ENCODE peak calls at places on chromosomes 16 and 17, in eight cellular contexts. B is ovary, O is heart right ventricle, V is thoracic aorta, D is dorsolateral prefrontal cortex, C is A549, A is tibial nerve, P is RWPE1. T is an unnamed sample.

GRCh38 chr16:84281077-84281476 is 13.6 kb upstream of the WFDC1 start:
- DNase-seq in O (no peak), V (no peak), A (no peak), P (peak), C (peak), D (no peak), B (no peak), T (no peak)

GRCh38 chr17:80795737-80796136 is 195.9 kb upstream of the CHMP6 start:
- DNase-seq in P (no peak), C (no peak), O (peak), D (peak), A (no peak), B (peak), V (no peak), T (no peak)

GRCh38 chr16:17389392-17389791 is 81.4 kb downstream of the XYLT1 start:
- DNase-seq in D (no peak), B (no peak), O (no peak), A (no peak), C (no peak), V (no peak), P (no peak), T (peak)

GRCh38 chr16:24537474-24538337 is 1.7 kb upstream of the RBBP6 start:
- DNase-seq in P (no peak), A (no peak), V (no peak), C (peak), O (no peak), B (no peak), D (no peak), T (no peak)

GRCh38 chr17:45782889-45783592 is 1.1 kb upstream of the CRHR1 start:
- DNase-seq in B (no peak), V (no peak), D (no peak), O (no peak), P (no peak), C (peak), A (no peak), T (no peak)

GRCh38 chr17:40541873-40542561 is 23.3 kb downstream of the CCR7 start:
- DNase-seq in O (peak), V (no peak), A (peak), D (no peak), B (no peak), C (no peak), P (no peak), T (no peak)

GRCh38 chr17:60729854-60730253 is 52.2 kb downstream of the BCAS3 start:
- DNase-seq in O (no peak), V (no peak), P (no peak), A (no peak), C (peak), B (no peak), D (no peak), T (no peak)

GRCh38 chr16:78045865-78046581 is 23.7 kb downstream of the CLEC3A start:
- DNase-seq in P (peak), D (peak), B (peak), A (peak), V (no peak), O (peak), C (peak), T (no peak)

GRCh38 chr17:9576521-9577401 is at the start of gene CFAP52:
- DNase-seq in B (peak), A (peak), P (peak), V (peak), D (peak), C (peak), O (peak), T (peak)

DNA sequence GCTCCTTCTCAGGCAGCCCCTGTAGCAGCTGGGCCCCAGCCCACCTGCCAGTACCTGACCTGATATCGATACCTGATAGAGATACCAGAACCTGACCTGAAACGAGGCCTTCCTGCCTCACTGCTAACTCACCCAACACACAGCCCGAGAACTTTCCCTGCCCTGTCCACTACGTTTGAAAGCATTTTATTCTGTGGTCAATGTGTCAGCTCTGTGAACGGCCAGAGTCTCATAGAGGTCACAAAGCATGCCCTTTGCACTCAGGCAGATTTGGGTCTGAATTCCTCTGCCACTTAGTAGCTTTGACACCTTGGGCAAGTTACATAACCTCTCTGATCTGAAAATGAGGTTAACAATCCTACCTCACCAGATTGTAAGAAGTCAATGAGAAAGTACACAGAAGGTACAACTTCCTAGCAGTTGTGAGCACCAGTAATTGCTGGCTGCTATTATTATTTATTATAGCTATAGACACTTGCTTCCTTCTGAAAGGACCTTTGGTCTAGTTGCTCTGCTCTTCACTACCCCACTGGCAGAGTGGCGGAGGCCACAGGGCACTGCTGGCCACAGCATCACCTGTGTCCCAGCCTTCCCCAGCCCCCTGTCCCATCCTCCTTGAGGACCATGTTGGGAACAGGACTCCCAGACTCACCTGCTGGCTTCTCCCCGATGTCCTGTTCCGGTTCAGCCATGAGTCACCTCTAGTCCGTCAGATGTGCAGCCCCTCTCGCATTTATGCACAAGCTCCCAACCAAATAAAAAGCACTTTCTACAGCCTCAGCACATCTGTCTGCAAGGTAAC is 895 bp downstream of the ANKRD40CL start:
- DNase-seq in C (no peak), O (no peak), A (no peak), V (no peak), D (no peak), B (no peak), P (no peak), T (no peak)
- H3K27ac ChIP-seq in C (no peak), O (no peak), A (peak), V (no peak), D (no peak), B (no peak), P (no peak), T (no peak)

DNA sequence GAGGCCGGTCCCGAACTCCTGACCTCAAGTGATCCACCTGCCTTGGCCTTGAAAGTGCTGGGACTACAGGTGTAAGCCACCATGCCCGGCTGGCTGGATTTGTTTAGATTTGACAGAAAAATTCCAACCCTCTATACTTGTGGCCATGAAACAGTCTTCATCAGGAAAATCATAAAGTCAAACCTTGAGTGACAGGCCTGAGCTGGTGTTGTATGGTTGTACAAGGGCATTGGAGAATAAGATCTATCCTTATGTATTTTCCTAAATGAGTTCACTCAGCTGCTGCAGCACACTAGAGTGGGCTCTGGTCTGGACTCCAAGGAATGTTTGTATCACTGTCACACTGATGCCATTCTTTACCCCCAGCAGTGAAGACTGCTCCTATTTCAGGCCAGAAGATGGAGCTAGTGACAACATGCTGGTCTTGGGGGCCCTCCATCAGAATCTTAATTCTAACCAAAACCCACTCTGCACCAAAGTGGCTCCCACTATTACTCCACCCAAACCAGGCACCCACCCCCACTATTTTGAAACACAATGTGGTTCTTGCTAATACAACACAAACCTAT is 27.4 kb downstream of the SNX11 start:
- DNase-seq in D (no peak), P (no peak), B (no peak), C (no peak), O (no peak), A (no peak), V (no peak), T (no peak)
- TF ChIP-seq CTCF in D (no peak), P (no peak), B (no peak), C (no peak), O (no peak), A (no peak), V (no peak), T (peak)

DNA sequence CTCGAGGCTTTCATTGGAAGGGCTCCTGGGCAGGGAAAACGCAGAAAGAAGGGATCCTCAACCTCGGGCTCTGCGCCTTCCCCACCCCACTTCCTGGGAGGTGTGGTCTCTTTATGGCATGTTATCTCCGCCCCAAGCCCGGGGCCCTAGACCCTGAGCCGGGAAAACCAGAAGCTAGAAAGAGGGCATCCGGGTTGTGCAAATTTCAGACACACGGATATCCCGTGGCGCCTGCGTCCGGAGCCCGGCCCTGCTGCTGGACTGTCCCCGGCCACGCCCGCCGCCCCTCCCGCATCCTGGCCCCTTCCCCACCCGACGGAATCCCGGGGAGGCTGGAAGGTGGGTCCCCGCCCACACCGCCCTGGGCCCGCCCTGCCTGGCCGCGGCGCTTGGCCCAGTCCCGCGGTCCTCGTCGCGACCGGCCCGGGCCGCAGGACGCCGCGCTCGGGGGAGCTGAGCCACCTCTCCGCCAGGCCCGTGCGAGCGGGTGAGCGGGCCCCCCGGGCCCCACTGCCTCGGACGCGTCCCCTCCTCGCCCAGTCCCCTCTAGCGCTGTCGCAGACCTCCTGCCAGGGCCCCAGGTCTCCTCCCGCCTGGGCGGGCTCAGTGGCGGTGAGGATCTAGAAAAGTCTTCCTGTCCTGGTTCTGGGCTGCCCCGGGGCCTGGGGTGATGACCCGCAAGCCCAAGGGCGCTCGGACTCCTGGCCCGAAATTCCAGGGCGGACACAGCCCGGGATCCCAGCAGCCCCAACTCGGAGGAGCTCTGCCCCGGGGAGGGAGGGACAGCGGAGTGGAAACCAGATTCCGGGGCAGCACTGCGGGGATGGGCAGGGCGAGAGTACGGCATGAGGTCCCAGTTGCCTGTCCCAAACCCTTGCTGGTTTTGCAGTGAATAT is at the start of gene SLC16A5:
- DNase-seq in D (peak), A (peak), V (no peak), C (peak), P (peak), B (peak), O (peak), T (peak)
- H3K27ac ChIP-seq in D (no peak), A (peak), V (peak), C (peak), P (peak), B (peak), O (peak), T (peak)

GRCh38 chr16:63697736-63698135 is 1424.1 kb downstream of the CDH11 start:
- DNase-seq in V (no peak), D (no peak), C (no peak), O (no peak), P (no peak), A (no peak), B (no peak), T (no peak)

GRCh38 chr16:63702981-63703590 is 1418.8 kb downstream of the CDH11 start:
- DNase-seq in B (no peak), A (no peak), D (no peak), O (no peak), C (no peak), V (no peak), P (no peak), T (no peak)
- TF ChIP-seq CTCF in B (no peak), A (no peak), D (no peak), O (no peak), C (no peak), V (no peak), P (no peak), T (peak)

T was measured in foreskin keratinocyte.